ENCODE peak calls at places on chromosomes 6 and 20, in eight cellular contexts. One of them, this sample, is unnamed.

GRCh38 chr20:12966468-12967085 is 42.2 kb upstream of the SPTLC3 start:
- DNase-seq in tibial artery: no peak
- DNase-seq in fibroblast of pulmonary artery: peak; percentile 70
- DNase-seq in neural progenitor cell: peak; percentile 23
- DNase-seq in thoracic aorta: no peak
- DNase-seq in osteocyte: no peak
- DNase-seq in CD8-positive, alpha-beta T cell: no peak
- DNase-seq in GM23338: peak; percentile 17
- DNase-seq in this sample: peak; percentile 72

GRCh38 chr6:15562954-15563353 is 99.9 kb downstream of the DTNBP1 start:
- DNase-seq in tibial artery: no peak
- DNase-seq in fibroblast of pulmonary artery: no peak
- DNase-seq in neural progenitor cell: no peak
- DNase-seq in thoracic aorta: no peak
- DNase-seq in osteocyte: peak; percentile 7
- DNase-seq in CD8-positive, alpha-beta T cell: no peak
- DNase-seq in GM23338: no peak
- DNase-seq in this sample: no peak

GRCh38 chr20:32664352-32665159 is 9.2 kb downstream of the C20orf203 start:
- DNase-seq in tibial artery: no peak
- DNase-seq in fibroblast of pulmonary artery: no peak
- DNase-seq in neural progenitor cell: no peak
- DNase-seq in thoracic aorta: no peak
- DNase-seq in osteocyte: no peak
- DNase-seq in CD8-positive, alpha-beta T cell: no peak
- DNase-seq in GM23338: no peak
- DNase-seq in this sample: no peak

GRCh38 chr6:84500726-84501125 is 263.7 kb downstream of the TBX18 start:
- DNase-seq in tibial artery: no peak
- DNase-seq in fibroblast of pulmonary artery: no peak
- DNase-seq in neural progenitor cell: no peak
- DNase-seq in thoracic aorta: no peak
- DNase-seq in osteocyte: no peak
- DNase-seq in CD8-positive, alpha-beta T cell: no peak
- DNase-seq in GM23338: no peak
- DNase-seq in this sample: no peak

GRCh38 chr6:134589512-134589911 is 271.6 kb upstream of the SGK1 start:
- DNase-seq in tibial artery: no peak
- DNase-seq in fibroblast of pulmonary artery: peak; percentile 99
- DNase-seq in neural progenitor cell: no peak
- DNase-seq in thoracic aorta: no peak
- DNase-seq in osteocyte: no peak
- DNase-seq in CD8-positive, alpha-beta T cell: no peak
- DNase-seq in GM23338: peak; percentile 50
- DNase-seq in this sample: peak; percentile 100

GRCh38 chr6:7106752-7107577 is 796 bp upstream of the RREB1 start:
- DNase-seq in tibial artery: peak; percentile 39
- DNase-seq in fibroblast of pulmonary artery: no peak
- DNase-seq in neural progenitor cell: peak; percentile 54
- DNase-seq in thoracic aorta: no peak
- DNase-seq in osteocyte: no peak
- DNase-seq in CD8-positive, alpha-beta T cell: peak; percentile 74
- DNase-seq in GM23338: peak; percentile 53
- DNase-seq in this sample: no peak

GRCh38 chr6:56652994-56653393 is 10.3 kb upstream of the DST start:
- DNase-seq in tibial artery: no peak
- DNase-seq in fibroblast of pulmonary artery: peak; percentile 80
- DNase-seq in neural progenitor cell: no peak
- DNase-seq in thoracic aorta: no peak
- DNase-seq in osteocyte: no peak
- DNase-seq in CD8-positive, alpha-beta T cell: no peak
- DNase-seq in GM23338: no peak
- DNase-seq in this sample: peak; percentile 71

GRCh38 chr6:130453230-130453629 is 87.4 kb downstream of the TMEM200A start:
- DNase-seq in tibial artery: no peak
- DNase-seq in fibroblast of pulmonary artery: peak; percentile 45
- DNase-seq in neural progenitor cell: no peak
- DNase-seq in thoracic aorta: no peak
- DNase-seq in osteocyte: no peak
- DNase-seq in CD8-positive, alpha-beta T cell: no peak
- DNase-seq in GM23338: no peak
- DNase-seq in this sample: no peak

GRCh38 chr6:150301871-150302800 is 66.7 kb upstream of the IYD start:
- DNase-seq in tibial artery: no peak
- DNase-seq in fibroblast of pulmonary artery: peak; percentile 57
- DNase-seq in neural progenitor cell: no peak
- DNase-seq in thoracic aorta: no peak
- DNase-seq in osteocyte: no peak
- DNase-seq in CD8-positive, alpha-beta T cell: no peak
- DNase-seq in GM23338: no peak
- DNase-seq in this sample: peak; percentile 30

GRCh38 chr6:15166121-15166520 is 79.7 kb upstream of the JARID2 start:
- DNase-seq in tibial artery: no peak
- DNase-seq in fibroblast of pulmonary artery: no peak
- DNase-seq in neural progenitor cell: peak; percentile 74
- DNase-seq in thoracic aorta: no peak
- DNase-seq in osteocyte: no peak
- DNase-seq in CD8-positive, alpha-beta T cell: no peak
- DNase-seq in GM23338: no peak
- DNase-seq in this sample: no peak

GRCh38 chr6:165181951-165182414 is 127.4 kb downstream of the C6orf118 start:
- DNase-seq in tibial artery: no peak
- DNase-seq in fibroblast of pulmonary artery: peak; percentile 78
- DNase-seq in neural progenitor cell: no peak
- DNase-seq in thoracic aorta: no peak
- DNase-seq in osteocyte: no peak
- DNase-seq in CD8-positive, alpha-beta T cell: no peak
- DNase-seq in GM23338: peak; percentile 5
- DNase-seq in this sample: peak; percentile 36

GRCh38 chr6:17905611-17906592 is 81.5 kb downstream of the KIF13A start:
- DNase-seq in tibial artery: no peak
- DNase-seq in fibroblast of pulmonary artery: peak; percentile 45
- DNase-seq in neural progenitor cell: no peak
- DNase-seq in thoracic aorta: no peak
- DNase-seq in osteocyte: no peak
- DNase-seq in CD8-positive, alpha-beta T cell: no peak
- DNase-seq in GM23338: no peak
- DNase-seq in this sample: peak; percentile 58

GRCh38 chr6:38708483-38708882 is 5.5 kb upstream of the GLO1 start:
- DNase-seq in tibial artery: no peak
- DNase-seq in fibroblast of pulmonary artery: no peak
- DNase-seq in neural progenitor cell: no peak
- DNase-seq in thoracic aorta: no peak
- DNase-seq in osteocyte: no peak
- DNase-seq in CD8-positive, alpha-beta T cell: no peak
- DNase-seq in GM23338: no peak
- DNase-seq in this sample: no peak

GRCh38 chr6:111105578-111105977 is 18.3 kb downstream of the SLC16A10 start:
- DNase-seq in tibial artery: no peak
- DNase-seq in fibroblast of pulmonary artery: peak; percentile 32
- DNase-seq in neural progenitor cell: no peak
- DNase-seq in thoracic aorta: no peak
- DNase-seq in osteocyte: no peak
- DNase-seq in CD8-positive, alpha-beta T cell: peak; percentile 29
- DNase-seq in GM23338: no peak
- DNase-seq in this sample: peak; percentile 31

GRCh38 chr6:90940812-90941481 is 354.1 kb upstream of the MAP3K7 start:
- DNase-seq in tibial artery: no peak
- DNase-seq in fibroblast of pulmonary artery: peak; percentile 78
- DNase-seq in neural progenitor cell: peak; percentile 51
- DNase-seq in thoracic aorta: no peak
- DNase-seq in osteocyte: no peak
- DNase-seq in CD8-positive, alpha-beta T cell: no peak
- DNase-seq in GM23338: peak; percentile 76
- DNase-seq in this sample: peak; percentile 71

GRCh38 chr20:59645316-59645715 is 41.0 kb downstream of the PHACTR3 start:
- DNase-seq in tibial artery: no peak
- DNase-seq in fibroblast of pulmonary artery: no peak
- DNase-seq in neural progenitor cell: no peak
- DNase-seq in thoracic aorta: no peak
- DNase-seq in osteocyte: peak; percentile 70
- DNase-seq in CD8-positive, alpha-beta T cell: no peak
- DNase-seq in GM23338: no peak
- DNase-seq in this sample: no peak

GRCh38 chr6:51323056-51323455 is 504.4 kb downstream of the TFAP2B start:
- DNase-seq in tibial artery: no peak
- DNase-seq in fibroblast of pulmonary artery: no peak
- DNase-seq in neural progenitor cell: peak; percentile 17
- DNase-seq in thoracic aorta: no peak
- DNase-seq in osteocyte: no peak
- DNase-seq in CD8-positive, alpha-beta T cell: no peak
- DNase-seq in GM23338: no peak
- DNase-seq in this sample: no peak

GRCh38 chr6:138032571-138032970 is 74.6 kb downstream of the PERP start:
- DNase-seq in tibial artery: no peak
- DNase-seq in fibroblast of pulmonary artery: no peak
- DNase-seq in neural progenitor cell: no peak
- DNase-seq in thoracic aorta: no peak
- DNase-seq in osteocyte: no peak
- DNase-seq in CD8-positive, alpha-beta T cell: no peak
- DNase-seq in GM23338: no peak
- DNase-seq in this sample: no peak

GRCh38 chr6:134413241-134413643 is 95.3 kb upstream of the SGK1 start:
- DNase-seq in tibial artery: no peak
- DNase-seq in fibroblast of pulmonary artery: no peak
- DNase-seq in neural progenitor cell: no peak
- DNase-seq in thoracic aorta: no peak
- DNase-seq in osteocyte: no peak
- DNase-seq in CD8-positive, alpha-beta T cell: no peak
- DNase-seq in GM23338: no peak
- DNase-seq in this sample: no peak

GRCh38 chr20:63701051-63701328 is 4.5 kb downstream of the TNFRSF6B start:
- DNase-seq in tibial artery: no peak
- DNase-seq in fibroblast of pulmonary artery: no peak
- DNase-seq in neural progenitor cell: no peak
- DNase-seq in thoracic aorta: no peak
- DNase-seq in osteocyte: no peak
- DNase-seq in CD8-positive, alpha-beta T cell: no peak
- DNase-seq in GM23338: no peak
- DNase-seq in this sample: no peak

GRCh38 chr6:53673138-53673801 is 7.7 kb upstream of the KLHL31 start:
- DNase-seq in tibial artery: no peak
- DNase-seq in fibroblast of pulmonary artery: peak; percentile 81
- DNase-seq in neural progenitor cell: no peak
- DNase-seq in thoracic aorta: no peak
- DNase-seq in osteocyte: no peak
- DNase-seq in CD8-positive, alpha-beta T cell: no peak
- DNase-seq in GM23338: no peak
- DNase-seq in this sample: peak; percentile 56

GRCh38 chr6:112477125-112477524 is 130.0 kb downstream of the RFPL4B start:
- DNase-seq in tibial artery: no peak
- DNase-seq in fibroblast of pulmonary artery: no peak
- DNase-seq in neural progenitor cell: no peak
- DNase-seq in thoracic aorta: no peak
- DNase-seq in osteocyte: no peak
- DNase-seq in CD8-positive, alpha-beta T cell: no peak
- DNase-seq in GM23338: no peak
- DNase-seq in this sample: no peak

GRCh38 chr6:90000864-90001731 is 106.8 kb downstream of the GJA10 start:
- DNase-seq in tibial artery: no peak
- DNase-seq in fibroblast of pulmonary artery: no peak
- DNase-seq in neural progenitor cell: no peak
- DNase-seq in thoracic aorta: no peak
- DNase-seq in osteocyte: no peak
- DNase-seq in CD8-positive, alpha-beta T cell: peak; percentile 26
- DNase-seq in GM23338: no peak
- DNase-seq in this sample: no peak

GRCh38 chr6:116450769-116451740 is 10.1 kb upstream of the CALHM6 start:
- DNase-seq in tibial artery: no peak
- DNase-seq in fibroblast of pulmonary artery: no peak
- DNase-seq in neural progenitor cell: no peak
- DNase-seq in thoracic aorta: no peak
- DNase-seq in osteocyte: no peak
- DNase-seq in CD8-positive, alpha-beta T cell: no peak
- DNase-seq in GM23338: peak; percentile 19
- DNase-seq in this sample: no peak

GRCh38 chr6:167013067-167013466 is 13.9 kb downstream of the CEP43 start:
- DNase-seq in tibial artery: no peak
- DNase-seq in fibroblast of pulmonary artery: no peak
- DNase-seq in neural progenitor cell: no peak
- DNase-seq in thoracic aorta: no peak
- DNase-seq in osteocyte: no peak
- DNase-seq in CD8-positive, alpha-beta T cell: no peak
- DNase-seq in GM23338: no peak
- DNase-seq in this sample: no peak

GRCh38 chr6:686528-686927 is 6.4 kb downstream of the EXOC2 start:
- DNase-seq in tibial artery: no peak
- DNase-seq in fibroblast of pulmonary artery: no peak
- DNase-seq in neural progenitor cell: peak; percentile 34
- DNase-seq in thoracic aorta: no peak
- DNase-seq in osteocyte: no peak
- DNase-seq in CD8-positive, alpha-beta T cell: no peak
- DNase-seq in GM23338: peak; percentile 53
- DNase-seq in this sample: peak; percentile 86
- TF ChIP-seq CTCF in tibial artery: no peak
- TF ChIP-seq CTCF in fibroblast of pulmonary artery: peak; percentile 31
- TF ChIP-seq CTCF in neural progenitor cell: peak; percentile 43
- TF ChIP-seq CTCF in thoracic aorta: no peak
- TF ChIP-seq CTCF in osteocyte: peak; percentile 46
- TF ChIP-seq CTCF in CD8-positive, alpha-beta T cell: no peak
- TF ChIP-seq CTCF in GM23338: peak; percentile 53
- TF ChIP-seq CTCF in this sample: peak; percentile 48

DNA sequence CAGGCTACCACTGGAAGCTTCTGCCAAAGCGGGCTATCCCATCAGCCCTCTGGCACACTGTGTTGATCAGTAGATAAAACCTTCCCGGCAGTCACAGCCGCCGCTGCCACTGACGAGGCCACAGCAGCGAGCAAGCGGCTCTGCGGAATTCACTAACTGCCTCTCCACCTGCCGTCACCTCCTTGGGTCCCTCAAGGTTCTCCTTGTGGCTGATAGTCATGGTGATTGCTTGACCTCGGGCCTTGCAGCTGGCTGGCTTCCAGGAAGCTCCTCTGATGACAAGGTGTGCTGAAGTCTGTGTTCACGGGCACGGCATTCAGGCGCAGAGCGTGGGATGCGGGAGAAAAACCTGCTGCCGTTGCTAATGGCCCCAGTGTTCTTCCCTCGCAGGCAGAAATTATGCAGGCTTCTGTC is 315.8 kb downstream of the TFAP2A start:
- DNase-seq in tibial artery: no peak
- DNase-seq in fibroblast of pulmonary artery: no peak
- DNase-seq in neural progenitor cell: no peak
- DNase-seq in thoracic aorta: no peak
- DNase-seq in osteocyte: no peak
- DNase-seq in CD8-positive, alpha-beta T cell: no peak
- DNase-seq in GM23338: peak; percentile 41
- DNase-seq in this sample: no peak
- TF ChIP-seq CTCF in tibial artery: no peak
- TF ChIP-seq CTCF in fibroblast of pulmonary artery: no peak
- TF ChIP-seq CTCF in neural progenitor cell: no peak
- TF ChIP-seq CTCF in thoracic aorta: no peak
- TF ChIP-seq CTCF in osteocyte: no peak
- TF ChIP-seq CTCF in CD8-positive, alpha-beta T cell: no peak
- TF ChIP-seq CTCF in GM23338: no peak
- TF ChIP-seq CTCF in this sample: no peak

GRCh38 chr20:33897313-33897912 is 86.3 kb downstream of the CHMP4B start:
- DNase-seq in tibial artery: no peak
- DNase-seq in fibroblast of pulmonary artery: no peak
- DNase-seq in neural progenitor cell: no peak
- DNase-seq in thoracic aorta: no peak
- DNase-seq in osteocyte: no peak
- DNase-seq in CD8-positive, alpha-beta T cell: no peak
- DNase-seq in GM23338: no peak
- DNase-seq in this sample: peak; percentile 47
- TF ChIP-seq CTCF in tibial artery: no peak
- TF ChIP-seq CTCF in fibroblast of pulmonary artery: peak; percentile 14
- TF ChIP-seq CTCF in neural progenitor cell: peak; percentile 45
- TF ChIP-seq CTCF in thoracic aorta: no peak
- TF ChIP-seq CTCF in osteocyte: no peak
- TF ChIP-seq CTCF in CD8-positive, alpha-beta T cell: no peak
- TF ChIP-seq CTCF in GM23338: peak; percentile 56
- TF ChIP-seq CTCF in this sample: peak; percentile 40

GRCh38 chr6:113564401-113565161 is 292.6 kb upstream of the MARCKS start:
- DNase-seq in tibial artery: peak; percentile 67
- DNase-seq in fibroblast of pulmonary artery: peak; percentile 98
- DNase-seq in neural progenitor cell: peak; percentile 83
- DNase-seq in thoracic aorta: peak; percentile 2
- DNase-seq in osteocyte: peak; percentile 95
- DNase-seq in CD8-positive, alpha-beta T cell: no peak
- DNase-seq in GM23338: peak; percentile 91
- DNase-seq in this sample: peak; percentile 100
- TF ChIP-seq CTCF in tibial artery: no peak
- TF ChIP-seq CTCF in fibroblast of pulmonary artery: peak; percentile 6
- TF ChIP-seq CTCF in neural progenitor cell: peak; percentile 9
- TF ChIP-seq CTCF in thoracic aorta: no peak
- TF ChIP-seq CTCF in osteocyte: peak; percentile 44
- TF ChIP-seq CTCF in CD8-positive, alpha-beta T cell: no peak
- TF ChIP-seq CTCF in GM23338: no peak
- TF ChIP-seq CTCF in this sample: peak; percentile 15